ENCODE peak calls at places on chromosomes 11 and 22, in nine cellular contexts. L is cerebellar cortex, T is heart left ventricle, F is fibroblast of mammary gland, X is fibroblast of lung, S is GM23338, V is cardiac septum, R is NCI-H2171, E is neuronal stem cell. Z is an unnamed sample.

GRCh38 chr11:76863196-76863777 is 2.6 kb downstream of the ACER3 start:
- DNase-seq in L (no peak), T (no peak), F (no peak), X (no peak), S (no peak), V (no peak), R (no peak), E (no peak), Z (no peak)

GRCh38 chr11:61533401-61533800 is 24.9 kb downstream of the LRRC10B start:
- DNase-seq in L (no peak), T (no peak), F (no peak), X (no peak), S (no peak), V (no peak), R (no peak), E (no peak), Z (no peak)

GRCh38 chr11:68026391-68027105 is 3.9 kb upstream of the NDUFS8 start:
- DNase-seq in L (no peak), T (no peak), F (no peak), X (no peak), S (no peak), V (no peak), R (no peak), E (no peak), Z (no peak)

GRCh38 chr22:32584650-32585049 is 110.0 kb downstream of the FBXO7 start:
- DNase-seq in L (no peak), T (no peak), F (peak), X (peak), S (no peak), V (no peak), R (no peak), E (no peak), Z (no peak)

GRCh38 chr11:34427171-34427805 is 11.4 kb upstream of the CAT start:
- DNase-seq in L (no peak), T (no peak), F (peak), X (peak), S (no peak), V (no peak), R (peak), E (no peak), Z (no peak)

GRCh38 chr11:1917523-1918435 is 1.7 kb upstream of the TNNT3 start:
- DNase-seq in L (no peak), T (peak), F (no peak), X (no peak), S (peak), V (no peak), R (no peak), E (no peak), Z (no peak)

GRCh38 chr11:60265373-60266214 is 14.9 kb upstream of the MS4A4A start:
- DNase-seq in L (peak), T (no peak), F (peak), X (peak), S (peak), V (no peak), R (peak), E (peak), Z (peak)

GRCh38 chr11:70538641-70539359 is 140.5 kb downstream of the CTTN start:
- DNase-seq in L (no peak), T (no peak), F (no peak), X (no peak), S (no peak), V (no peak), R (no peak), E (no peak), Z (no peak)

GRCh38 chr11:120335596-120335927 is 651 bp upstream of the ARHGEF12 start:
- DNase-seq in L (no peak), T (no peak), F (no peak), X (no peak), S (peak), V (no peak), R (peak), E (no peak), Z (no peak)

GRCh38 chr11:119284344-119285157 is 32.4 kb downstream of the MCAM start:
- DNase-seq in L (peak), T (no peak), F (peak), X (peak), S (peak), V (no peak), R (no peak), E (no peak), Z (no peak)

GRCh38 chr11:104547996-104548661 is 350.1 kb downstream of the CASP12 start:
- DNase-seq in L (no peak), T (no peak), F (peak), X (peak), S (peak), V (no peak), R (no peak), E (no peak), Z (no peak)

GRCh38 chr11:2796091-2796490 is 89.5 kb downstream of the CDKN1C start:
- DNase-seq in L (no peak), T (no peak), F (no peak), X (no peak), S (no peak), V (peak), R (no peak), E (no peak), Z (no peak)

GRCh38 chr11:93133710-93134109 is 64.1 kb downstream of the SLC36A4 start:
- DNase-seq in L (no peak), T (no peak), F (peak), X (peak), S (no peak), V (no peak), R (no peak), E (no peak), Z (no peak)

GRCh38 chr22:25656724-25657123 is 85.3 kb upstream of the MYO18B start:
- DNase-seq in L (no peak), T (no peak), F (no peak), X (no peak), S (no peak), V (no peak), R (no peak), E (no peak), Z (no peak)

GRCh38 chr11:48033918-48034341 is 53.6 kb downstream of the PTPRJ start:
- DNase-seq in L (no peak), T (no peak), F (no peak), X (no peak), S (no peak), V (peak), R (no peak), E (no peak), Z (no peak)

GRCh38 chr11:75263944-75264349 is 23.4 kb downstream of the TPBGL start:
- DNase-seq in L (no peak), T (peak), F (no peak), X (peak), S (no peak), V (peak), R (no peak), E (no peak), Z (no peak)

GRCh38 chr11:26048271-26048670 is 283.7 kb upstream of the ANO3 start:
- DNase-seq in L (peak), T (no peak), F (no peak), X (no peak), S (no peak), V (no peak), R (no peak), E (no peak), Z (no peak)

GRCh38 chr11:34565417-34566208 is 52.0 kb upstream of the ELF5 start:
- DNase-seq in L (no peak), T (no peak), F (no peak), X (no peak), S (peak), V (no peak), R (no peak), E (no peak), Z (peak)

GRCh38 chr11:79471071-79471470 is 30.2 kb upstream of the TENM4 start:
- DNase-seq in L (no peak), T (no peak), F (no peak), X (no peak), S (peak), V (no peak), R (no peak), E (no peak), Z (no peak)

GRCh38 chr11:116427903-116428637 is 344.7 kb downstream of the BUD13 start:
- DNase-seq in L (no peak), T (no peak), F (no peak), X (no peak), S (no peak), V (no peak), R (no peak), E (peak), Z (no peak)

GRCh38 chr11:10329935-10330334 is 25.1 kb downstream of the ADM start:
- DNase-seq in L (no peak), T (no peak), F (peak), X (peak), S (no peak), V (no peak), R (no peak), E (no peak), Z (no peak)

GRCh38 chr22:30890689-30891442 is 77.7 kb downstream of the MORC2 start:
- DNase-seq in L (peak), T (no peak), F (peak), X (peak), S (peak), V (peak), R (no peak), E (peak), Z (peak)

GRCh38 chr11:108117746-108118371 is 3.5 kb upstream of the ACAT1 start:
- DNase-seq in L (peak), T (no peak), F (peak), X (peak), S (peak), V (no peak), R (no peak), E (no peak), Z (no peak)

GRCh38 chr11:121932646-121933185 is 183.3 kb downstream of the BLID start:
- DNase-seq in L (no peak), T (no peak), F (no peak), X (no peak), S (peak), V (no peak), R (no peak), E (no peak), Z (no peak)

GRCh38 chr11:2115308-2115707 is 23.9 kb downstream of the IGF2 start:
- DNase-seq in L (no peak), T (no peak), F (no peak), X (no peak), S (no peak), V (no peak), R (no peak), E (no peak), Z (no peak)

GRCh38 chr11:69241075-69241740 is 52.7 kb upstream of the MYEOV start:
- DNase-seq in L (no peak), T (no peak), F (no peak), X (no peak), S (peak), V (peak), R (no peak), E (no peak), Z (no peak)

Z was measured in DND-41.